ENCODE peak calls at places on chromosome 20, in ten cellular contexts. H is SW 1271; G is KBM-7; L is hypothalamus; X is activated CD4-positive, alpha-beta T cell treated with anti-CD3 and anti-CD28 coated beads, Interleukin-2, amount 10 ng/mL, durations not matched to agents 7 days and 5 days; M is dermis blood vessel endothelial cell; Y is mucosa of gallbladder; P is activated naive CD8-positive, alpha-beta T cell treated with anti-CD3 and anti-CD28 coated beads, Interleukin-2, amount 10 ng/mL, durations not matched to agents 7 days and 5 days; F is AG09319; U is GM12865. V is an unnamed sample.

GRCh38 chr20:46260480-46260879 is 47.8 kb downstream of the CDH22 start:
- DNase-seq in H (no peak), G (no peak), L (peak), X (no peak), M (no peak), Y (no peak), P (no peak), F (no peak), U (no peak), V (no peak)

GRCh38 chr20:63696628-63697356 is at the start of gene TNFRSF6B:
- DNase-seq in H (no peak), G (no peak), L (no peak), X (no peak), M (no peak), Y (no peak), P (no peak), F (no peak), U (no peak), V (no peak)

GRCh38 chr20:45095753-45096371 is 5.1 kb downstream of the KCNS1 start:
- DNase-seq in H (no peak), G (peak), L (no peak), X (peak), M (peak), Y (peak), P (no peak), F (peak), U (peak), V (no peak)

GRCh38 chr20:46022411-46023147 is 6.4 kb upstream of the SLC12A5 start:
- DNase-seq in H (no peak), G (peak), L (no peak), X (peak), M (peak), Y (peak), P (peak), F (no peak), U (peak), V (peak)

GRCh38 chr20:59170406-59171349 is 7.1 kb downstream of the ZNF831 start:
- DNase-seq in H (no peak), G (no peak), L (no peak), X (no peak), M (no peak), Y (no peak), P (no peak), F (no peak), U (no peak), V (no peak)

GRCh38 chr20:61451953-61452352 is 199.9 kb downstream of the CDH4 start:
- DNase-seq in H (no peak), G (no peak), L (no peak), X (no peak), M (no peak), Y (no peak), P (no peak), F (no peak), U (no peak), V (no peak)

GRCh38 chr20:24998631-24999445 is 6.3 kb upstream of the APMAP start:
- DNase-seq in H (no peak), G (no peak), L (no peak), X (no peak), M (no peak), Y (no peak), P (no peak), F (no peak), U (peak), V (no peak)

GRCh38 chr20:33878583-33878982 is 67.4 kb downstream of the CHMP4B start:
- DNase-seq in H (no peak), G (no peak), L (no peak), X (no peak), M (no peak), Y (no peak), P (no peak), F (no peak), U (peak), V (no peak)

GRCh38 chr20:8183526-8183925 is 51.5 kb downstream of the PLCB1 start:
- DNase-seq in H (no peak), G (no peak), L (no peak), X (no peak), M (no peak), Y (no peak), P (no peak), F (no peak), U (no peak), V (no peak)

GRCh38 chr20:15842872-15843271 is 730.4 kb downstream of the KIF16B start:
- DNase-seq in H (no peak), G (no peak), L (no peak), X (no peak), M (no peak), Y (no peak), P (no peak), F (no peak), U (peak), V (no peak)

GRCh38 chr20:37393196-37393862 is 47.4 kb downstream of the SRC start:
- DNase-seq in H (no peak), G (no peak), L (no peak), X (no peak), M (no peak), Y (peak), P (no peak), F (no peak), U (no peak), V (no peak)

GRCh38 chr20:53622247-53623114 is 28.8 kb upstream of the ZNF217 start:
- DNase-seq in H (no peak), G (peak), L (no peak), X (no peak), M (peak), Y (no peak), P (no peak), F (no peak), U (peak), V (no peak)

GRCh38 chr20:2865630-2866029 is 7.7 kb upstream of the PTPRA start:
- DNase-seq in H (no peak), G (peak), L (no peak), X (no peak), M (no peak), Y (no peak), P (peak), F (no peak), U (no peak), V (no peak)

GRCh38 chr20:56807118-56807517 is 178.0 kb downstream of the TFAP2C start:
- DNase-seq in H (no peak), G (no peak), L (no peak), X (no peak), M (no peak), Y (no peak), P (no peak), F (no peak), U (no peak), V (no peak)

GRCh38 chr20:63509088-63509564 is 10.2 kb upstream of the EEF1A2 start:
- DNase-seq in H (no peak), G (no peak), L (no peak), X (no peak), M (no peak), Y (no peak), P (no peak), F (no peak), U (no peak), V (no peak)

GRCh38 chr20:43463864-43464785 is 6.4 kb downstream of the SRSF6 start:
- DNase-seq in H (no peak), G (no peak), L (no peak), X (no peak), M (no peak), Y (no peak), P (no peak), F (no peak), U (no peak), V (no peak)

GRCh38 chr20:25309395-25310267 is 61.7 kb downstream of the PYGB start:
- DNase-seq in H (no peak), G (no peak), L (peak), X (no peak), M (peak), Y (peak), P (peak), F (peak), U (no peak), V (no peak)

GRCh38 chr20:62914970-62915457 is 11.3 kb downstream of the DIDO1 start:
- DNase-seq in H (no peak), G (peak), L (peak), X (peak), M (peak), Y (no peak), P (no peak), F (no peak), U (no peak), V (peak)

GRCh38 chr20:47455133-47456040 is 46.3 kb upstream of the NCOA3 start:
- DNase-seq in H (no peak), G (no peak), L (no peak), X (no peak), M (no peak), Y (no peak), P (no peak), F (no peak), U (no peak), V (no peak)

GRCh38 chr20:35615667-35616464 is at the start of gene SPAG4:
- DNase-seq in H (peak), G (no peak), L (peak), X (peak), M (peak), Y (peak), P (peak), F (peak), U (peak), V (peak)

GRCh38 chr20:6731951-6732580 is 35.4 kb upstream of the BMP2 start:
- DNase-seq in H (no peak), G (no peak), L (peak), X (no peak), M (no peak), Y (peak), P (no peak), F (no peak), U (no peak), V (no peak)

GRCh38 chr20:62079166-62079565 is 13.5 kb upstream of the TAF4 start:
- DNase-seq in H (no peak), G (no peak), L (no peak), X (no peak), M (no peak), Y (no peak), P (no peak), F (no peak), U (no peak), V (no peak)

GRCh38 chr20:62409935-62410741 is 3.1 kb upstream of the CABLES2 start:
- DNase-seq in H (no peak), G (peak), L (no peak), X (peak), M (peak), Y (peak), P (peak), F (no peak), U (no peak), V (no peak)

GRCh38 chr20:46990811-46991567 is 96.3 kb downstream of the EYA2 start:
- DNase-seq in H (no peak), G (no peak), L (no peak), X (no peak), M (no peak), Y (no peak), P (no peak), F (no peak), U (no peak), V (no peak)

GRCh38 chr20:53019464-53019863 is 47.3 kb downstream of the TSHZ2 start:
- DNase-seq in H (no peak), G (no peak), L (no peak), X (no peak), M (no peak), Y (peak), P (no peak), F (no peak), U (no peak), V (no peak)

GRCh38 chr20:38751360-38751976 is 3.2 kb downstream of the ACTR5 start:
- DNase-seq in H (no peak), G (peak), L (no peak), X (peak), M (peak), Y (no peak), P (no peak), F (no peak), U (peak), V (peak)

GRCh38 chr20:33704197-33704924 is 15.7 kb downstream of the PXMP4 start:
- DNase-seq in H (no peak), G (no peak), L (no peak), X (no peak), M (no peak), Y (no peak), P (no peak), F (no peak), U (no peak), V (no peak)

GRCh38 chr20:47358672-47359532 is 2.4 kb upstream of the ZMYND8 start:
- DNase-seq in H (no peak), G (peak), L (peak), X (no peak), M (peak), Y (peak), P (no peak), F (peak), U (peak), V (no peak)